ENCODE peak calls at places on chromosomes 5 and 9, in four cellular contexts. O, B, M and Q are unnamed samples.

GRCh38 chr5:142290574-142291299 is 34.1 kb downstream of the SPRY4 start:
- DNase-seq in M (peak; percentile 30), B (no peak), O (no peak), Q (no peak)

GRCh38 chr9:93183106-93183662 is 755 bp upstream of the WNK2 start:
- DNase-seq in B (no peak), M (no peak), O (no peak), Q (no peak)

GRCh38 chr5:162473051-162473714 is 405.6 kb downstream of the GABRG2 start:
- DNase-seq in O (no peak), B (no peak), M (no peak), Q (no peak)

GRCh38 chr9:77710276-77710675 is 62.2 kb upstream of the GNA14 start:
- DNase-seq in O (no peak), M (no peak), B (no peak), Q (no peak)

GRCh38 chr5:106874974-106875373 is 795.8 kb downstream of the EFNA5 start:
- DNase-seq in O (no peak), B (no peak), M (no peak), Q (no peak)

GRCh38 chr5:121257621-121258020 is 594.1 kb upstream of the FTMT start:
- DNase-seq in M (no peak), O (no peak), B (no peak), Q (no peak)

GRCh38 chr5:137800700-137801411 is 46.7 kb upstream of the HNRNPA0 start:
- DNase-seq in B (no peak), M (no peak), O (no peak), Q (no peak)

GRCh38 chr9:14133394-14133793 is 180.5 kb downstream of the NFIB start:
- DNase-seq in B (no peak), M (no peak), O (no peak), Q (no peak)

GRCh38 chr5:57348376-57348775 is 134.2 kb downstream of the ACTBL2 start:
- DNase-seq in O (no peak), B (no peak), M (no peak), Q (no peak)

GRCh38 chr5:144060598-144060997 is 109.9 kb downstream of the YIPF5 start:
- DNase-seq in B (no peak), O (no peak), M (peak; percentile 72), Q (no peak)

GRCh38 chr5:112793201-112793600 is 55.5 kb downstream of the APC start:
- DNase-seq in B (no peak), O (no peak), M (no peak), Q (no peak)

GRCh38 chr5:7325975-7326911 is 69.7 kb upstream of the ADCY2 start:
- DNase-seq in M (no peak), O (no peak), B (no peak), Q (no peak)

GRCh38 chr5:1516615-1517601 is 6.9 kb downstream of the LPCAT1 start:
- DNase-seq in B (no peak), M (peak; percentile 60), O (peak; percentile 14), Q (no peak)

GRCh38 chr9:36450110-36450732 is 50.2 kb upstream of the RNF38 start:
- DNase-seq in O (no peak), B (peak; percentile 29), M (peak; percentile 51), Q (peak; percentile 77)